ENCODE peak calls at places on chromosomes 3 and 15, in six cellular contexts. L, W, J, V, O and D are unnamed samples.

GRCh38 chr15:48617619-48618018 is 27.9 kb downstream of the FBN1 start:
- DNase-seq in L (peak; percentile 75), W (no peak), J (no peak), V (no peak), O (no peak), D (no peak)

GRCh38 chr15:31036783-31037182 is 45.4 kb upstream of the MTMR10 start:
- DNase-seq in L (no peak), W (no peak), J (no peak), V (no peak), O (no peak), D (no peak)

GRCh38 chr3:72892870-72893269 is 5.0 kb downstream of the GXYLT2 start:
- DNase-seq in L (no peak), W (peak; percentile 10), J (no peak), V (peak; percentile 40), O (peak; percentile 58), D (no peak)

GRCh38 chr15:74200394-74200793 is 2.2 kb downstream of the STRA6 start:
- DNase-seq in L (peak; percentile 86), W (no peak), J (no peak), V (peak; percentile 35), O (no peak), D (peak; percentile 52)

GRCh38 chr3:72728329-72728889 is 119.8 kb downstream of the SHQ1 start:
- DNase-seq in L (no peak), W (no peak), J (no peak), V (no peak), O (no peak), D (no peak)

GRCh38 chr3:140276698-140277097 is 341.7 kb downstream of the CLSTN2 start:
- DNase-seq in L (peak; percentile 48), W (peak; percentile 19), J (no peak), V (no peak), O (peak; percentile 60), D (peak; percentile 54)

GRCh38 chr3:58835075-58835474 is 168.5 kb upstream of the FAM3D start:
- DNase-seq in L (peak; percentile 70), W (no peak), J (no peak), V (no peak), O (no peak), D (no peak)

GRCh38 chr3:41148446-41148845 is 50.9 kb upstream of the CTNNB1 start:
- DNase-seq in L (no peak), W (no peak), J (no peak), V (peak; percentile 7), O (no peak), D (no peak)

GRCh38 chr3:58573638-58574037 is 3.6 kb downstream of the FAM107A start:
- DNase-seq in L (peak; percentile 19), W (no peak), J (no peak), V (no peak), O (no peak), D (peak; percentile 14)

GRCh38 chr15:77029166-77030041 is 34.5 kb downstream of the PSTPIP1 start:
- DNase-seq in L (no peak), W (no peak), J (no peak), V (peak; percentile 24), O (no peak), D (no peak)

DNA sequence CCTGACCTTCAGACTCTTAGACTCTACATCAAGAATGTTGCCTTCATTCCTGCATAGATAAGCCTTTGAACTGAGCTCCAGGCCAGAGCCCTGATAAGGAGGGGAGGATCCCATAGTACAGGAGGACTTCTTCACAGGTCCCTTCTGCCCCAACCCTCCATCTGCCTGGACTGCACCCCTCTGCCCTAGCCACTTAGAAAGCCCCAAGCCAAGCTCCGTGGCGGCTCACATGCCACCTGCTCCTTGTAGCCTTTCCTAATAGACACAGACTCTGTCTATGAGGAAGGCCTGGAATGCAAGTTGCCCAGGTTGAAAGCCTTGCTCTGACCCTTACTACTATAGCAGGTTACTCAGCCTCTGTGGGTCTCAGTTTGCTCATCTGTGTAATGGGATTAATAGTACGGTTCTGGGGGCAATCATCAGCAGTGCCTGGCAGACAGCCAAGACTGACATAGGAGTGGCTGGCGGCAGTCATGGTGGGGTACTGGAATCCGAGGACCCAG is 11.6 kb downstream of the PCSK6 start:
- DNase-seq in L (no peak), W (no peak), J (no peak), V (no peak), O (no peak), D (peak; percentile 69)
- TF ChIP-seq EZH2phosphoT487 in L (no peak), W (no peak), J (no peak), V (no peak), O (no peak), D (no peak)

GRCh38 chr3:188788621-188789081 is 383.1 kb upstream of the TPRG1 start:
- DNase-seq in L (peak; percentile 95), W (no peak), J (no peak), V (no peak), O (no peak), D (no peak)
- TF ChIP-seq EZH2phosphoT487 in L (no peak), W (no peak), J (no peak), V (no peak), O (no peak), D (no peak)

GRCh38 chr3:127551178-127551577 is 39.4 kb downstream of the TPRA1 start:
- DNase-seq in L (no peak), W (no peak), J (no peak), V (no peak), O (no peak), D (no peak)

GRCh38 chr3:127551971-127552370 is 38.6 kb downstream of the TPRA1 start:
- DNase-seq in L (no peak), W (no peak), J (no peak), V (peak; percentile 82), O (no peak), D (no peak)

GRCh38 chr3:127555108-127555507 is 35.4 kb downstream of the TPRA1 start:
- DNase-seq in L (no peak), W (no peak), J (no peak), V (no peak), O (no peak), D (no peak)

GRCh38 chr3:127560051-127560787 is 30.3 kb downstream of the TPRA1 start:
- DNase-seq in L (no peak), W (peak; percentile 44), J (no peak), V (no peak), O (no peak), D (no peak)

GRCh38 chr3:127556565-127556964 is 34.0 kb downstream of the TPRA1 start:
- DNase-seq in L (no peak), W (no peak), J (no peak), V (no peak), O (peak; percentile 48), D (no peak)
- TF ChIP-seq EZH2phosphoT487 in L (no peak), W (no peak), J (no peak), V (no peak), O (no peak), D (no peak)

GRCh38 chr15:66742286-66742685 is 40.2 kb downstream of the SMAD6 start:
- DNase-seq in L (no peak), W (no peak), J (no peak), V (no peak), O (no peak), D (no peak)

GRCh38 chr15:66738595-66738994 is 36.6 kb downstream of the SMAD6 start:
- DNase-seq in L (no peak), W (no peak), J (no peak), V (no peak), O (no peak), D (no peak)

GRCh38 chr15:66739287-66739686 is 37.3 kb downstream of the SMAD6 start:
- DNase-seq in L (no peak), W (no peak), J (no peak), V (no peak), O (no peak), D (no peak)

GRCh38 chr15:66741646-66742045 is 39.6 kb downstream of the SMAD6 start:
- DNase-seq in L (no peak), W (no peak), J (no peak), V (no peak), O (no peak), D (no peak)

DNA sequence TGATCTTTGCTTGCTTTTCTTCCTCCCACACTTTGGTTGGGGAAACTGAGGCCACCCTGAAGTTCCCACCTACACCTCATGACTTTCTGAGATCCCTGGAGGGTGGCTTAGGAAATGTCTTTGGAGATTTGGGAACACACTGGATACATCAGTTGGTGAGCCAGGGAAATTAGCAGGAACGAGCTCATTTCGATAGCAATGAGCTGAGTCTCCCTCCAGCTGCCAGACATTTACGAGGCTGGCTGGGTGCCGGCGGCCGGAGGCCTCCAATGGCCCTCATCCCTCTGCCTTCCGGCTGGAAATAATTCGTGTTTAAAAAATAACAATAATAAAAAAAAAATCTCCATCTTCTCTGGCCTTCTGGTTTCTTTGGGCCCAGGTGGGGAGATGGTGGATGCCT is 38.8 kb downstream of the SMAD6 start:
- DNase-seq in L (peak; percentile 86), W (no peak), J (no peak), V (no peak), O (no peak), D (peak; percentile 46)
- TF ChIP-seq EZH2phosphoT487 in L (no peak), W (no peak), J (no peak), V (no peak), O (no peak), D (no peak)

DNA sequence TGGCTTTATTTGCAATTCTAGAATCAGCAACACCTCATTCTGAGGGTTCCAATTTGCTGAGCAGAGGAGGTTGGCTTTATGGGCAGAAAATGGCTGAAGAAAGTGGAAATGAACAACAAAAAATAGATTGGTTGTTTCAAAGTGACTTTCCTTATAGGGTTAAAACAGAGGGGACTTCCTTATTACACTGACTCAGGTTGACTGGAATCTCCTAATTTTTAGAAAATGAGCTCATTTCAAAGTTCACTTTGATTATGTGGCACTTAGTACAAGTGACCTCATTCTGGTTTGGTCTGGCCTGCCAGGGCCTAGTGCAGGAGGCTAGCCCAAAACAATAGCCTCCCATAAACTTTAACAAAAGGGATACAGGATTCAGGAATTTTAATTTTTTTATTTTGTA is 41.4 kb downstream of the NFKBIZ start:
- DNase-seq in L (peak; percentile 81), W (no peak), J (no peak), V (no peak), O (no peak), D (no peak)
- TF ChIP-seq EZH2phosphoT487 in L (no peak), W (no peak), J (no peak), V (no peak), O (no peak), D (no peak)

GRCh38 chr3:33174711-33175409 is 43.8 kb downstream of the SUSD5 start:
- DNase-seq in L (no peak), W (no peak), J (no peak), V (no peak), O (no peak), D (no peak)
- TF ChIP-seq EZH2phosphoT487 in L (no peak), W (no peak), J (no peak), V (no peak), O (no peak), D (no peak)

GRCh38 chr3:186896875-186897274 is 33.5 kb upstream of the ST6GAL1 start:
- DNase-seq in L (no peak), W (no peak), J (no peak), V (no peak), O (no peak), D (no peak)
- TF ChIP-seq EZH2phosphoT487 in L (no peak), W (no peak), J (no peak), V (no peak), O (no peak), D (no peak)